ENCODE peak calls at places on chromosomes 7 and 10, in six cellular contexts. A, M, W, J, R and E are unnamed samples.

GRCh38 chr7:118259115-118259514 is 34.6 kb downstream of the ANKRD7 start:
- DNase-seq in A (no peak), M (no peak), W (no peak), J (no peak), R (peak; percentile 56), E (no peak)

GRCh38 chr7:106767498-106768323 is 97.4 kb upstream of the PIK3CG start:
- DNase-seq in A (no peak), M (no peak), W (no peak), J (peak; percentile 51), R (no peak), E (no peak)

GRCh38 chr7:142796001-142796500 is 25.3 kb downstream of the PRSS2 start:
- DNase-seq in A (no peak), M (no peak), W (no peak), J (no peak), R (no peak), E (no peak)

GRCh38 chr10:113027574-113028392 is 77.7 kb downstream of the TCF7L2 start:
- DNase-seq in A (no peak), M (no peak), W (peak; percentile 94), J (no peak), R (peak; percentile 20), E (no peak)

GRCh38 chr7:116781584-116781983 is 80.8 kb upstream of the CAPZA2 start:
- DNase-seq in A (no peak), M (no peak), W (no peak), J (no peak), R (no peak), E (no peak)

GRCh38 chr10:11012476-11012875 is 5.2 kb upstream of the CELF2 start:
- DNase-seq in A (no peak), M (no peak), W (no peak), J (no peak), R (no peak), E (no peak)

GRCh38 chr10:63498665-63499064 is 22.5 kb upstream of the REEP3 start:
- DNase-seq in A (no peak), M (no peak), W (no peak), J (no peak), R (peak; percentile 49), E (no peak)

GRCh38 chr10:60717852-60718251 is 60.4 kb upstream of the CDK1 start:
- DNase-seq in A (no peak), M (no peak), W (peak; percentile 1), J (peak; percentile 6), R (no peak), E (no peak)

GRCh38 chr10:86668297-86669165 is at the start of gene LDB3:
- DNase-seq in A (no peak), M (no peak), W (peak; percentile 63), J (peak; percentile 51), R (peak; percentile 91), E (no peak)

GRCh38 chr7:151736403-151736909 is 140.5 kb downstream of the PRKAG2 start:
- DNase-seq in A (no peak), M (no peak), W (peak; percentile 46), J (peak; percentile 95), R (no peak), E (no peak)

GRCh38 chr7:132130497-132130896 is 445.8 kb downstream of the PLXNA4 start:
- DNase-seq in A (no peak), M (no peak), W (no peak), J (no peak), R (no peak), E (no peak)

GRCh38 chr10:46216836-46217748 is 69.7 kb upstream of the ANTXRL start:
- DNase-seq in A (no peak), M (no peak), W (no peak), J (no peak), R (peak; percentile 83), E (no peak)

GRCh38 chr10:75395955-75396860 is 5.4 kb downstream of the ZNF503 start:
- DNase-seq in A (no peak), M (no peak), W (peak; percentile 19), J (peak; percentile 33), R (no peak), E (no peak)

GRCh38 chr10:101839002-101839401 is 4.6 kb downstream of the KCNIP2 start:
- DNase-seq in A (no peak), M (no peak), W (no peak), J (no peak), R (no peak), E (no peak)